ENCODE peak calls at places on chromosomes 4 and X, in four cellular contexts. One of them, this sample, is unnamed.

GRCh38 chr4:100736651-100737450 is 219.0 kb upstream of the EMCN start:
- DNase-seq in activated T-helper 1 cell treated with anti-CD3 and anti-CD28 coated beads, Interleukin-12 subunit alpha, Interleukin-12 subunit beta, Interleukin-2, Interleukin-4 antibody, amounts not matched to agents 30 ng/mL and 10 ng/mL and 1 ng/mL, durations not matched to agents 14 hours and 24 hours and 36 hours: no peak
- DNase-seq in T-helper 1 cell: no peak
- DNase-seq in astrocyte of the spinal cord: peak
- DNase-seq in this sample: peak

GRCh38 chrX:124594017-124594651 is 247.8 kb downstream of the SH2D1A start:
- DNase-seq in activated T-helper 1 cell treated with anti-CD3 and anti-CD28 coated beads, Interleukin-12 subunit alpha, Interleukin-12 subunit beta, Interleukin-2, Interleukin-4 antibody, amounts not matched to agents 30 ng/mL and 10 ng/mL and 1 ng/mL, durations not matched to agents 14 hours and 24 hours and 36 hours: no peak
- DNase-seq in T-helper 1 cell: no peak
- DNase-seq in astrocyte of the spinal cord: no peak
- DNase-seq in this sample: peak

GRCh38 chr4:131974730-131975129 is 1174.4 kb upstream of the PCDH10 start:
- DNase-seq in activated T-helper 1 cell treated with anti-CD3 and anti-CD28 coated beads, Interleukin-12 subunit alpha, Interleukin-12 subunit beta, Interleukin-2, Interleukin-4 antibody, amounts not matched to agents 30 ng/mL and 10 ng/mL and 1 ng/mL, durations not matched to agents 14 hours and 24 hours and 36 hours: no peak
- DNase-seq in T-helper 1 cell: no peak
- DNase-seq in astrocyte of the spinal cord: peak
- DNase-seq in this sample: no peak

GRCh38 chr4:169085015-169085414 is 75.0 kb upstream of the CBR4 start:
- DNase-seq in T-helper 1 cell: no peak
- DNase-seq in astrocyte of the spinal cord: no peak
- DNase-seq in activated T-helper 1 cell treated with anti-CD3 and anti-CD28 coated beads, Interleukin-12 subunit alpha, Interleukin-12 subunit beta, Interleukin-2, Interleukin-4 antibody, amounts not matched to agents 30 ng/mL and 10 ng/mL and 1 ng/mL, durations not matched to agents 14 hours and 24 hours and 36 hours: no peak
- DNase-seq in this sample: no peak

GRCh38 chr4:80138556-80139538 is 58.5 kb upstream of the PRDM8 start:
- DNase-seq in T-helper 1 cell: peak
- DNase-seq in astrocyte of the spinal cord: peak
- DNase-seq in activated T-helper 1 cell treated with anti-CD3 and anti-CD28 coated beads, Interleukin-12 subunit alpha, Interleukin-12 subunit beta, Interleukin-2, Interleukin-4 antibody, amounts not matched to agents 30 ng/mL and 10 ng/mL and 1 ng/mL, durations not matched to agents 14 hours and 24 hours and 36 hours: peak
- DNase-seq in this sample: peak

GRCh38 chr4:39024311-39024865 is 7.8 kb downstream of the TMEM156 start:
- DNase-seq in T-helper 1 cell: no peak
- DNase-seq in astrocyte of the spinal cord: no peak
- DNase-seq in activated T-helper 1 cell treated with anti-CD3 and anti-CD28 coated beads, Interleukin-12 subunit alpha, Interleukin-12 subunit beta, Interleukin-2, Interleukin-4 antibody, amounts not matched to agents 30 ng/mL and 10 ng/mL and 1 ng/mL, durations not matched to agents 14 hours and 24 hours and 36 hours: no peak
- DNase-seq in this sample: no peak

GRCh38 chr4:94934864-94935263 is 177.1 kb downstream of the BMPR1B start:
- DNase-seq in astrocyte of the spinal cord: peak
- DNase-seq in T-helper 1 cell: no peak
- DNase-seq in activated T-helper 1 cell treated with anti-CD3 and anti-CD28 coated beads, Interleukin-12 subunit alpha, Interleukin-12 subunit beta, Interleukin-2, Interleukin-4 antibody, amounts not matched to agents 30 ng/mL and 10 ng/mL and 1 ng/mL, durations not matched to agents 14 hours and 24 hours and 36 hours: no peak
- DNase-seq in this sample: no peak

GRCh38 chr4:82758701-82759685 is 39.6 kb downstream of the SCD5 start:
- DNase-seq in astrocyte of the spinal cord: no peak
- DNase-seq in activated T-helper 1 cell treated with anti-CD3 and anti-CD28 coated beads, Interleukin-12 subunit alpha, Interleukin-12 subunit beta, Interleukin-2, Interleukin-4 antibody, amounts not matched to agents 30 ng/mL and 10 ng/mL and 1 ng/mL, durations not matched to agents 14 hours and 24 hours and 36 hours: no peak
- DNase-seq in T-helper 1 cell: no peak
- DNase-seq in this sample: no peak

GRCh38 chrX:47631676-47632075 is 1.9 kb upstream of the CFP start:
- DNase-seq in activated T-helper 1 cell treated with anti-CD3 and anti-CD28 coated beads, Interleukin-12 subunit alpha, Interleukin-12 subunit beta, Interleukin-2, Interleukin-4 antibody, amounts not matched to agents 30 ng/mL and 10 ng/mL and 1 ng/mL, durations not matched to agents 14 hours and 24 hours and 36 hours: no peak
- DNase-seq in astrocyte of the spinal cord: no peak
- DNase-seq in T-helper 1 cell: no peak
- DNase-seq in this sample: no peak

GRCh38 chr4:24932831-24933230 is 20.0 kb upstream of the CCDC149 start:
- DNase-seq in activated T-helper 1 cell treated with anti-CD3 and anti-CD28 coated beads, Interleukin-12 subunit alpha, Interleukin-12 subunit beta, Interleukin-2, Interleukin-4 antibody, amounts not matched to agents 30 ng/mL and 10 ng/mL and 1 ng/mL, durations not matched to agents 14 hours and 24 hours and 36 hours: no peak
- DNase-seq in T-helper 1 cell: no peak
- DNase-seq in astrocyte of the spinal cord: peak
- DNase-seq in this sample: peak